ENCODE peak calls at places on chromosome 19, in ten cellular contexts. N, E, G, C, S, F, W, B, J and Q are unnamed samples.

GRCh38 chr19:362683-363082 is 18.1 kb upstream of the MIER2 start:
- DNase-seq in N (no peak), S (no peak), W (no peak), B (no peak), C (no peak), F (no peak), E (no peak), G (no peak), J (no peak), Q (no peak)

GRCh38 chr19:1169921-1170885 is 3.9 kb downstream of the SBNO2 start:
- DNase-seq in J (peak), E (no peak), N (no peak), F (peak), B (no peak), W (peak), G (no peak), C (peak), S (peak), Q (no peak)

GRCh38 chr19:13302521-13303270 is 152.5 kb downstream of the IER2 start:
- DNase-seq in W (no peak), C (no peak), J (no peak), S (no peak), F (no peak), G (no peak), E (no peak), N (no peak), B (peak), Q (no peak)

GRCh38 chr19:2039082-2039958 is 11.7 kb downstream of the MKNK2 start:
- DNase-seq in J (no peak), F (no peak), E (no peak), N (peak), G (no peak), W (no peak), B (no peak), S (no peak), C (no peak), Q (no peak)

GRCh38 chr19:49368711-49369358 is 5.2 kb downstream of the DKKL1 start:
- DNase-seq in E (no peak), F (no peak), G (no peak), S (peak), W (no peak), C (no peak), B (no peak), N (no peak), J (no peak), Q (no peak)

GRCh38 chr19:35107541-35107939 is 8.1 kb upstream of the FXYD3 start:
- DNase-seq in N (no peak), C (no peak), G (no peak), S (peak), J (no peak), E (peak), F (peak), B (peak), W (no peak), Q (no peak)

GRCh38 chr19:6772028-6772865 is at the start of gene VAV1:
- DNase-seq in S (no peak), B (no peak), G (peak), C (no peak), F (no peak), W (no peak), N (no peak), J (peak), E (no peak), Q (peak)

GRCh38 chr19:48713041-48713863 is 6.3 kb downstream of the MAMSTR start:
- DNase-seq in F (peak), S (no peak), J (no peak), N (peak), W (no peak), B (peak), C (no peak), G (no peak), E (no peak), Q (no peak)

GRCh38 chr19:35744688-35745327 is 410 bp downstream of the U2AF1L4 start:
- DNase-seq in J (peak), B (peak), F (peak), G (peak), C (peak), E (peak), N (peak), S (peak), W (peak), Q (peak)

GRCh38 chr19:8075158-8076086 is 22.9 kb downstream of the CCL25 start:
- DNase-seq in F (no peak), G (no peak), W (no peak), C (no peak), J (no peak), B (no peak), N (no peak), E (no peak), S (no peak), Q (no peak)

GRCh38 chr19:10007366-10007765 is 2.9 kb downstream of the COL5A3 start:
- DNase-seq in W (peak), N (no peak), C (no peak), G (no peak), F (peak), S (no peak), B (no peak), E (no peak), J (no peak), Q (no peak)

GRCh38 chr19:58519087-58519354 is 589 bp downstream of the ZBTB45 start:
- DNase-seq in N (peak), C (no peak), S (peak), J (peak), B (peak), G (peak), E (no peak), W (peak), F (peak), Q (peak)

GRCh38 chr19:33377586-33378475 is 4.3 kb downstream of the CEBPG start:
- DNase-seq in W (no peak), G (no peak), N (no peak), J (no peak), E (no peak), B (no peak), F (peak), C (no peak), S (no peak), Q (no peak)

GRCh38 chr19:38721977-38722773 is 22.1 kb downstream of the CAPN12 start:
- DNase-seq in W (no peak), S (no peak), J (no peak), F (no peak), N (no peak), E (no peak), B (no peak), G (no peak), C (no peak), Q (no peak)

GRCh38 chr19:14871619-14872230 is 14.2 kb downstream of the OR7A17 start:
- DNase-seq in B (peak), E (peak), G (no peak), N (no peak), C (no peak), J (no peak), F (no peak), W (no peak), S (peak), Q (no peak)
- TF ChIP-seq CTCF in B (peak), E (peak), G (peak), N (peak), C (peak), J (peak), F (peak), W (no peak), S (peak), Q (peak)

DNA sequence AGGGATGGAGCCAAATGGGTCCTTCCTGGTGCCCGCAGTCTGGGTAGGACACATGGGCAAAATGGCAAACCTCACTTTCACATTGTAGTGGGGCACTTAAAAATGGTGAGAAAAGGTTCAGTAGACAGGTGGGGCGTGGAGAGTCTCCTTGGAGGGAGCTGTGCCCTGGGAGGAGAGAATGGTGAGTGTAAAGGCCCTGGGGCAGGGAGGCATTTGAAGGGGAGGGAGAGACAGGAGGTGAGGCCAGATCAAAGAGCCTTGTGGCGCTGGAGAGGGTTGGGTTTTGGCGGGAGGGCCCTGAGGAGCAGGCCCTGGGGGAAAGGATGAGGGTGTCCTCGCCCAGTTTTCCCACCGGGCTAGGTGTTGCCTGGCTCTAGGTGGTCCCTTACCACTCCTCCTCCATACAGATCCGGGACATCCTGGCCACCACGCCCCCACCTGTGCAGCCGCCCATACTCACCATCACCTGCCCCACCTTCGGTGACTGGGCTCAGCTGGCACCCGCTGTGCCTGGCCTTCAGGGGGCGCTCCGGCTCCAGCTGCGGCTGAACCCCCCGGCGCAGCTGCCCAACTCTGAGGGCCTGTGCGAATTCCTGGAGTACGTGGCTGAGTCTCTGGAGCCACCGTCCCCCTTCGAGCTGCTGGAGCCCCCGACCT is 6.3 kb downstream of the MAP1S start:
- DNase-seq in N (no peak), J (no peak), G (no peak), W (no peak), F (no peak), B (no peak), C (no peak), E (no peak), S (no peak), Q (no peak)
- H3K27ac ChIP-seq in N (no peak), J (no peak), G (no peak), W (no peak), F (no peak), B (no peak), C (no peak), E (no peak), S (no peak), Q (no peak)

DNA sequence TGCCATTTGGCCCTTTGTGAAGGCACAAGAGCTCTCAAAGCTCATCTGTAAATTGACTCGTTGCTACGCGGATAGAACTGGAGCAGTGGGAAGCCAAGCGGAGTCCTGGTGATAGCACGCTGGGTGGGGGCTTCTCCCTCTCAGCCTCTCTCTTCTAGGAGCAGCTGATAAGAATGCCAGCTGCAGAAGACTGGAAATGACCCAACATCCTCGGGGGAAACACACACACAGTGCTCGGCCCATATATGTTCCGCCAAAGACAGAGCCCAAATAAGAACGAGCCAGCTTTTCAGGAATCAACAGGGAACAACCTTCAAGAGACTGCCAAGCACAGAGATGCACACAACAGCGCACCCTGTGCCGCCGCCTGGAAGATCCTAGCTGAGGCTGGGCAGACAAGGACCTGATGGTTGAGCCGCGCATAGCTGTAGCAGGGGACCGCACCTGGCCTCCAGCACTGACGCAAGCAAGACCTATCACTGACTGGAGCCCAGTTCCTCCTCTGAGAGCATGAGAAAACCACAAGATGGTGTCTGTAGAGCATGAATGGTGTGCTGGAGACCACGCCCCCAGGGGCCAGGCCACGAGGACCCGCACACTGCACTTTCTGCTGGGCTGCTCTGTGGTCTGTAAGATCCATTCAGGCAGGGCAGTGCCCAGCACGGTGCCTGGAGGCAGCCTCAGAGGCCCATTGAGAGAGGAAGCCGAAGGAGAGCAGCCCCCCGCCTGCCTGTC is 16.0 kb upstream of the SLC35E1 start:
- DNase-seq in C (no peak), F (peak), S (peak), E (no peak), W (no peak), J (no peak), B (no peak), N (no peak), G (peak), Q (peak)
- TF ChIP-seq CTCF in C (no peak), F (no peak), S (no peak), E (no peak), W (no peak), J (no peak), B (no peak), N (no peak), G (no peak), Q (no peak)

GRCh38 chr19:18658366-18658855 is 21.6 kb downstream of the KLHL26 start:
- DNase-seq in S (no peak), B (no peak), W (no peak), E (no peak), F (no peak), N (no peak), C (no peak), J (no peak), G (no peak), Q (no peak)
- H3K27ac ChIP-seq in S (no peak), B (peak), W (peak), E (no peak), F (peak), N (no peak), C (no peak), J (peak), G (no peak), Q (no peak)

GRCh38 chr19:11457831-11458230 is 22.4 kb downstream of the PRKCSH start:
- DNase-seq in W (no peak), E (no peak), B (no peak), C (no peak), J (no peak), N (no peak), S (no peak), F (no peak), G (no peak), Q (no peak)

GRCh38 chr19:11457115-11457514 is 21.7 kb downstream of the PRKCSH start:
- DNase-seq in S (no peak), N (peak), E (no peak), B (no peak), G (no peak), C (no peak), F (no peak), J (no peak), W (no peak), Q (no peak)

GRCh38 chr19:11461453-11461852 is 19.4 kb downstream of the ELAVL3 start:
- DNase-seq in G (no peak), S (no peak), C (no peak), J (no peak), E (no peak), N (no peak), B (no peak), W (no peak), F (no peak), Q (no peak)

GRCh38 chr19:11458236-11458900 is 22.5 kb downstream of the ELAVL3 start:
- DNase-seq in C (no peak), S (no peak), N (no peak), B (no peak), G (no peak), F (no peak), J (no peak), E (no peak), W (no peak), Q (no peak)

DNA sequence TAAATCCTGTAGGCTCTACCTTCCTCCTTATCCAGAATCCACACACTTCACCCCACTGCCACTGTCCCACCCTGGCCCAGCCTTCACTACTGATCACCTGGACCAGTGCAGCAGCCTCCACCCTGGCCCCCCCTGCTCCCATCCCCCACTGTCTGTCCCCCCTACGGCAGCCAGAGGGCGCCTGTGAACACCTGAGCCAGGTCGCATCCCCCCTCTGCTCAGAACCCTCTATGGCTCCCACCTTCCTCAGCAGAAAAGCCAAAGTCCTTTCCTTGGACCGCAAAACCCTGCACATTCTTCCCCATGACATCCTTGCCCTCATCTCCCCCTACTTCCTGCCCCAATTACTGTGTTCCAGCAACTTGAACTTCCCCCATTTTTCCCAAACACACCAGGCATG is 20.6 kb downstream of the ELAVL3 start:
- DNase-seq in B (no peak), N (no peak), F (no peak), J (no peak), S (no peak), C (no peak), E (no peak), G (no peak), W (no peak), Q (no peak)
- TF ChIP-seq CTCF in B (no peak), N (peak), F (peak), J (no peak), S (no peak), C (peak), E (peak), G (no peak), W (no peak), Q (no peak)